ENCODE peak calls at places on chromosomes 12 and 14, in eight cellular contexts. O, M, D, H, P, E, R and A are unnamed samples.

GRCh38 chr14:52380294-52380693 is 66.2 kb downstream of the PTGER2 start:
- DNase-seq in O (no peak), M (no peak), D (no peak), H (no peak), P (no peak), E (peak; percentile 75), R (no peak), A (no peak)

GRCh38 chr12:19997996-19998395 is 370.3 kb upstream of the PDE3A start:
- DNase-seq in O (no peak), M (no peak), D (no peak), H (no peak), P (no peak), E (no peak), R (no peak), A (no peak)

GRCh38 chr12:69117566-69118266 is 121.7 kb upstream of the CPSF6 start:
- DNase-seq in O (no peak), M (no peak), D (no peak), H (no peak), P (no peak), E (no peak), R (no peak), A (no peak)

GRCh38 chr12:120639771-120640721 is at the start of gene CABP1:
- DNase-seq in O (peak; percentile 55), M (peak; percentile 86), D (peak; percentile 53), H (peak; percentile 54), P (no peak), E (no peak), R (no peak), A (no peak)

GRCh38 chr12:34398366-34398705 is 376.0 kb downstream of the ALG10 start:
- DNase-seq in O (peak; percentile 2), M (peak; percentile 40), D (no peak), H (no peak), P (peak; percentile 40), E (no peak), R (no peak), A (peak; percentile 19)

GRCh38 chr12:111408116-111408440 is 2.4 kb downstream of the SH2B3 start:
- DNase-seq in O (no peak), M (no peak), D (no peak), H (no peak), P (no peak), E (no peak), R (no peak), A (no peak)

GRCh38 chr14:81511110-81511900 is 22.3 kb downstream of the SEL1L start:
- DNase-seq in O (no peak), M (no peak), D (no peak), H (no peak), P (no peak), E (no peak), R (no peak), A (no peak)

GRCh38 chr12:29437575-29437974 is 56.6 kb upstream of the ERGIC2 start:
- DNase-seq in O (no peak), M (no peak), D (no peak), H (no peak), P (no peak), E (no peak), R (no peak), A (no peak)

GRCh38 chr12:56581418-56582145 is 48.5 kb downstream of the BAZ2A start:
- DNase-seq in O (no peak), M (no peak), D (no peak), H (no peak), P (no peak), E (peak; percentile 69), R (peak; percentile 59), A (no peak)

GRCh38 chr12:121132601-121133481 is at the start of gene P2RX7:
- DNase-seq in O (peak; percentile 48), M (peak; percentile 90), D (peak; percentile 39), H (no peak), P (peak; percentile 91), E (peak; percentile 52), R (peak; percentile 72), A (peak; percentile 88)

GRCh38 chr14:56953884-56954283 is 143.6 kb upstream of the OTX2 start:
- DNase-seq in O (no peak), M (no peak), D (no peak), H (no peak), P (no peak), E (no peak), R (no peak), A (no peak)

GRCh38 chr12:15897433-15897832 is 13.7 kb upstream of the DERA start:
- DNase-seq in O (no peak), M (no peak), D (no peak), H (no peak), P (no peak), E (no peak), R (no peak), A (no peak)

DNA sequence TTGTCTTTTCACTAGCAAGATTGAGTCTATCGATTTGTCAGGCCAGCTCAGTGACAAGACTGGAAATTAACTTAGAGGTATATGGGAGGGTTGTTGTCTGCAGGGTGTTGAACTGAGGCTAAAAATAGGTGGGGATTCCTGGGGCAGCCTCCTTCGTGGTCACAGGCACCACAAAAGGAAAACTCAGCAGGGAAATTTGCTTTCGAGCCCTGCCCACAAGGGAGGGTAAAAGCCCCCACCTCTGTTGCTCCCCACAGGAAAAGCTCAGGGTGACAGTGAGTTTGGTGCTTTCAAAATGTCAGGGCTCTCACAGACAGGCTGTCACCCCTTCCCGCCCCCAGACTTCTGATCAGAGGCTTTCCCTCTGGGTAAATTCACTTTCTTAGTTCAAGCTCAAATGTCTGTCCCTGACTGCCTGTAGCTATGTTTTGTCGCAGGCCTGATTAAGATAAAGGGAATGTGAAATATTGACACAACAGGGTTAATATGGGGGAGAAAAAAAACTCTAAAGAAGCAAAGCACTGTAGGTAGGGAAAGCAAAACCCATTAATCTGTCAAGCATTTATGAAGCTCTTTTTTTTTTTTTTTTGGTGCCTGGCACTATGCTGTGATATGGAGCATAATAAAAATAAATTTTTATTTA is 11.7 kb upstream of the NFKBIA start:
- DNase-seq in O (no peak), M (no peak), D (peak; percentile 54), H (no peak), P (no peak), E (no peak), R (no peak), A (no peak)
- H3K4me3 ChIP-seq in O (no peak overlapping the region), M (no peak overlapping the region), D (no peak overlapping the region), H (no peak overlapping the region), P (no peak overlapping the region), E (no peak overlapping the region), R (no peak overlapping the region), A (no peak overlapping the region)

DNA sequence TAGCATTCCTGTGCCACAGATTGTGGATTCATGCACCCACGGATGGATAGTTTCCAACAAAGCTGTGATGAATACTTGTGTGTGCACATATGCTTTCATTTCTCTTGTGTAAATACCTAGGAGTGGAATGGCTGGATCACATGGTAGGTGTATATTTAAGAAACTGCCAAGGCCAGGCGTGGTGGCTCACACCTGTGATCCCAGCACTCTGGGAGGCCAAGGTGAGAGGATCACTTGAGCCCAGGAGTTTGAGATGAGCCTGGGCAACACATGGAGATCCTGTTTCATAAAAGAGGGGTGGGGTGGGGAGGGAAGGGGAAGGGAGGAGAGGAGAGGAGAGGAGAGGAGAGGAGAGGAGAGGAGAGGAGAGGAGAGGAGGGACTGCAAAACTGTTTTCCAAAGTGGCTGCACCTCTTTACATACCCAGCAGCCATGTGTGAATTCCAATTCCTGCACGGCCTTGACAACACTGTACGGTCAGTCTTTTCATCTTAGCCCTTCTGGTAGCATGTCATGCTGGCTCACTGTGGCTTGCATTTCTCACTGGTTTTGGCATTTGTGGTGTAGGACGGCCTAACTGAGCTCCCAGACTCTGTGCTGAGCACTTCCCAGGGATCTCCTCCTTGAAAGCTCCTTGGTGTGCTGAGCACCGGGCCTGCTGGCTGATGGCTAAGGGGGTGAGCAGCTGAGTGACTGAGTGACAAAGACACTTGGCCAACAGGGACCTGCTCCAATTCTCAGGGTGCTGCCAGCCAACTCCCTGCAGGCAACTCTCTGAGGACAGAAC is 27.9 kb downstream of the SYNE3 start:
- DNase-seq in O (no peak), M (no peak), D (no peak), H (no peak), P (no peak), E (peak; percentile 27), R (no peak), A (no peak)
- H3K27ac ChIP-seq in O (no peak overlapping the region), M (peak overlapping the region; percentile 49), D (no peak overlapping the region), H (no peak overlapping the region), P (peak overlapping the region; percentile 29), E (no peak overlapping the region), R (no peak overlapping the region), A (no peak overlapping the region)

DNA sequence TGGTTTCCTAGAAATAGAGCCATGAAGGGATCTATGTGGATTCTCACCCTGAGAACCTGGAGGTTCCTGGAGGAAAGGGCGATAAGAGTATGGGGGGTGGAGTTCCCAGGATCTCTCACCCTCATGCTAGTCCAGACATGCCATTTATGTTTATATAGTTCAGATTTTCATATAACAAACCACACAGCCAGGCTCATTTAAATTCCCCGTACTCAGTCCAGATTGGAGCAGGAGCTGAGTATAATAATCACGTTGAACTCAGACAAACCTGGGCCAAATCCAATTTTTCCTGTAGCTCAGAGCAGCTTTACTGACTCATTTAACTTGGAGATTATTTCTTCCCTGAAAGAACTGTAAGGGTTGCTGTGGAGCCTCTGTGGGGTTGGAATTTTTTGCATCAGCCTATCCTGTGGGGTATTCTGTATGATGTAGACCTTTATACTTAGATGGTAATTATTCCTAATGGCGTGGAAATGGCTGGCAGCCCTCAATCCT is 660.8 kb downstream of the TMEM121 start:
- DNase-seq in O (no peak), M (no peak), D (no peak), H (no peak), P (no peak), E (no peak), R (no peak), A (no peak)
- H3K4me1 ChIP-seq in O (no peaks in the 10 kb centered on the region), M (peaks cover 19% of the 10 kb centered on the region), D (no peaks in the 10 kb centered on the region), H (no peaks in the 10 kb centered on the region), P (no peaks in the 10 kb centered on the region), E (no peaks in the 10 kb centered on the region), R (no peaks in the 10 kb centered on the region), A (no peaks in the 10 kb centered on the region)

GRCh38 chr12:31519525-31519924 is 71.4 kb downstream of the DENND5B start:
- DNase-seq in O (no peak), M (no peak), D (no peak), H (no peak), P (no peak), E (no peak), R (no peak), A (no peak)

GRCh38 chr12:31521972-31522371 is 69.0 kb downstream of the DENND5B start:
- DNase-seq in O (no peak), M (no peak), D (no peak), H (no peak), P (no peak), E (peak; percentile 54), R (no peak), A (no peak)

GRCh38 chr12:31516702-31517101 is 74.2 kb downstream of the DENND5B start:
- DNase-seq in O (no peak), M (no peak), D (no peak), H (no peak), P (no peak), E (no peak), R (no peak), A (no peak)

GRCh38 chr12:31517994-31518393 is 72.9 kb downstream of the DENND5B start:
- DNase-seq in O (no peak), M (no peak), D (peak; percentile 7), H (no peak), P (no peak), E (peak; percentile 60), R (no peak), A (no peak)

GRCh38 chr12:31518680-31519227 is 72.2 kb downstream of the DENND5B start:
- DNase-seq in O (peak; percentile 58), M (no peak), D (peak; percentile 44), H (peak; percentile 29), P (no peak), E (peak; percentile 100), R (peak; percentile 78), A (peak; percentile 81)
- H3K4me3 ChIP-seq in O (no peak overlapping the region), M (no peak overlapping the region), D (no peak overlapping the region), H (no peak overlapping the region), P (no peak overlapping the region), E (no peak overlapping the region), R (no peak overlapping the region), A (no peak overlapping the region)